ENCODE peak calls at places on chromosomes 3 and 15, in five cellular contexts. Q is H9, G is H1, V is mesenchymal stem cell, E is trophoblast cell. P is an unnamed sample.
A peak's percentile ranks its signal among the peaks of the same experiment; 100 is the strongest.

GRCh38 chr3:170714151-170714550 is 128.3 kb upstream of the SLC7A14 start:
- DNase-seq in G (no peak), Q (no peak), V (peak; percentile 75), E (peak; percentile 60), P (no peak)

GRCh38 chr15:100695048-100695447 is 92.7 kb downstream of the ASB7 start:
- DNase-seq in V (no peak), G (no peak), E (no peak), Q (no peak), P (no peak)

GRCh38 chr3:161104561-161105551 is at the start of gene B3GALNT1:
- DNase-seq in G (peak; percentile 23), Q (peak; percentile 75), V (peak; percentile 76), E (peak; percentile 48), P (peak; percentile 45)

GRCh38 chr15:59918994-59919951 is 84.8 kb upstream of the FOXB1 start:
- DNase-seq in E (peak; percentile 27), Q (no peak), G (no peak), V (no peak), P (no peak)

GRCh38 chr3:12473503-12473902 is 10.8 kb upstream of the TSEN2 start:
- DNase-seq in E (no peak), G (no peak), Q (no peak), V (no peak), P (no peak)

GRCh38 chr3:127286571-127287140 is 1.2 kb downstream of the PRR20G start:
- DNase-seq in Q (no peak), G (no peak), E (no peak), V (no peak), P (no peak)

GRCh38 chr3:174333640-174334039 is 525.5 kb upstream of the NAALADL2 start:
- DNase-seq in E (no peak), Q (no peak), G (no peak), V (no peak), P (no peak)

GRCh38 chr3:153293222-153293621 is 131.2 kb downstream of the RAP2B start:
- DNase-seq in G (no peak), V (peak; percentile 34), E (no peak), Q (no peak), P (no peak)

GRCh38 chr3:186075489-186075888 is 33.4 kb downstream of the ETV5 start:
- DNase-seq in G (no peak), E (no peak), V (no peak), Q (no peak), P (no peak)

GRCh38 chr15:33756950-33757349 is 211.3 kb upstream of the CHRM5 start:
- DNase-seq in V (no peak), Q (no peak), G (no peak), E (no peak), P (no peak)

GRCh38 chr15:92962914-92963313 is 62.8 kb downstream of the CHD2 start:
- DNase-seq in E (no peak), V (no peak), G (no peak), Q (no peak), P (no peak)

GRCh38 chr3:141243295-141243707 is 11.7 kb downstream of the PXYLP1 start:
- DNase-seq in G (no peak), E (peak; percentile 90), V (peak; percentile 37), Q (no peak), P (no peak)

GRCh38 chr3:179533274-179533673 is 29.5 kb upstream of the ACTL6A start:
- DNase-seq in V (no peak), E (no peak), G (no peak), Q (no peak), P (no peak)

GRCh38 chr15:39574416-39574815 is 6.5 kb upstream of the THBS1 start:
- DNase-seq in Q (no peak), G (no peak), V (peak; percentile 60), E (peak; percentile 12), P (no peak)

GRCh38 chr15:37921527-37922385 is 12.7 kb upstream of the TMCO5A start:
- DNase-seq in V (no peak), Q (no peak), G (no peak), E (no peak), P (no peak)

GRCh38 chr3:127012091-127012490 is 29.2 kb downstream of the PLXNA1 start:
- DNase-seq in V (peak; percentile 28), G (no peak), Q (no peak), E (peak; percentile 54), P (no peak)

GRCh38 chr3:13077431-13078157 is 4.4 kb upstream of the IQSEC1 start:
- DNase-seq in Q (no peak), E (no peak), G (no peak), V (peak; percentile 6), P (no peak)

GRCh38 chr15:48717458-48717857 is 71.9 kb upstream of the FBN1 start:
- DNase-seq in E (no peak), Q (no peak), G (no peak), V (peak; percentile 39), P (no peak)

GRCh38 chr3:152298393-152299242 is 29.9 kb downstream of the MBNL1 start:
- DNase-seq in E (peak; percentile 43), G (no peak), Q (no peak), V (peak; percentile 95), P (no peak)

GRCh38 chr3:54888873-54889272 is 39.0 kb downstream of the LRTM1 start:
- DNase-seq in V (no peak), E (no peak), G (no peak), Q (no peak), P (no peak)

GRCh38 chr15:29913528-29914135 is 91.4 kb upstream of the TJP1 start:
- DNase-seq in G (no peak), V (peak; percentile 54), Q (no peak), E (no peak), P (no peak)
- H2BK5ac ChIP-seq in G (no peak overlapping the region), V (no peak overlapping the region), Q (no peak overlapping the region), E (no peak overlapping the region), P (no peak overlapping the region)

GRCh38 chr3:193905541-193905940 is 230.4 kb upstream of the HES1 start:
- DNase-seq in Q (no peak), E (no peak), G (no peak), V (no peak), P (no peak)

GRCh38 chr3:193905993-193906396 is 230.0 kb upstream of the HES1 start:
- DNase-seq in Q (no peak), V (no peak), G (no peak), E (peak; percentile 29), P (no peak)

GRCh38 chr3:193908181-193908744 is 227.7 kb upstream of the HES1 start:
- DNase-seq in V (no peak), E (peak; percentile 62), G (no peak), Q (no peak), P (no peak)

GRCh38 chr3:193909387-193909786 is 226.6 kb upstream of the HES1 start:
- DNase-seq in V (no peak), E (no peak), Q (no peak), G (no peak), P (no peak)

DNA sequence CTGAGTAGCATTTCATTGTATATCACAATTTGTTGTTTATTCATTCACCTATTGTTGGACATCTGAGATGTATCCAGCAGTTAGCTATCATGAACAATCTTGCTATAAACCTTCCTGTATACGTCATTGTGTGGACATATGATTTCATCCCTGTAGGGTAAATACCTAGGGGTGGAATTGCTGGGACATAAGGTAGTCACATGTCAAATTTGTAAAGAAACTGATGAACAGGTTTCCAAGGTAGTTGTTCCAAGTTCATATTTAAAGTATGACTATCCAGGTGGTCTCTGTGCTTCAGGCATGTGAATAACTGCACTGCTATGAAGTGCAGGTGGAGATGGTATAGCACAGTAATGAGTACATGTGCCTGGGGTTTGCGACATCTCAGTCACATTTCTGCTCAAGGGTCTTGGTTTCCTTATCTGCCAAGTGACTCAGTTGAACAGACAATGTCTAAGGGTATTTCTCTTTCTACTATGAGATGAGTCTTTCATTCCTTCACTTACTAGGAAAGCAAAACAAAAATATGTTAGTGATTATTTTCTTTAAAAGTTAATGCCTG is 229.0 kb upstream of the HES1 start:
- DNase-seq in V (no peak), G (no peak), E (peak; percentile 95), Q (no peak), P (no peak)
- H2BK12ac ChIP-seq in V (no peak overlapping the region), G (no peak overlapping the region), E (no peak overlapping the region), Q (no peak overlapping the region), P (no peak overlapping the region)

DNA sequence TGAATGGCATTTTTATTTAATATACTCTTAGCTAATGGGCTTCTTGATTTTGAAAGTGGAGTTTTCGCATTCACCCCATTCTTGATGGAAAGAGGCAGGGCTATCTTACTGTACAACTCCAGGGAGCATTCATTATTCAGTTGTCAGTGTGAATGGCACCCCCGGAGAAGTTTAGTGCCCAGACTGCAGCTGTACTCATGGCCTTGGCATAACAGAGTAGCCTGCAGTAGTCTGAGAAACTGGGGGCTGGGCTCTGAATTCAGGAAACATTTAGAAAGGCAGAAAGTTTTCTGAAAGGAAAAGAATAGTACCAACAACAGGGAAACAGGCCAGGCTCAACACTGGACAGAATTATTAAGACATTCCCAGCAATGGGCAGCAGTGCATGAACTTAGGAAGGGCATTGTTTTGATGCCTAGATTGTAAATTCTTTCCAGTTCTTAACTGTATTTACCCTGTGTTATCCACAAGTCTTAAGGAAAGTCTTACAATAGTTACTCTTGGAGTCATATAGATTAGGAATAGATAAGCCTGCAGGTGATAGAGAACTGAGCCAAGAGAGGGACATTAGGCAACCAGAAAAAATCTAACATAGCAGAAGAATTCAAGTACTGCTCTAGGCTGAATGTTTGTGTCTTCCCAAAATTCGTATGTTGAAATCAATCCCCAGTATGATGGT is 44.4 kb downstream of the TIPARP start:
- DNase-seq in V (no peak), G (no peak), Q (no peak), E (peak; percentile 79), P (no peak)
- H2BK5ac ChIP-seq in V (no peak overlapping the region), G (no peak overlapping the region), Q (no peak overlapping the region), E (peak overlapping the region; percentile 47), P (no peak overlapping the region)

GRCh38 chr15:20355256-20355868 is 186.2 kb downstream of the GOLGA6L6 start:
- DNase-seq in Q (peak; percentile 28), E (no peak), V (no peak), G (no peak), P (no peak)
- H2BK12ac ChIP-seq in Q (no peak overlapping the region), E (no peak overlapping the region), V (no peak overlapping the region), G (no peak overlapping the region), P (no peak overlapping the region)

GRCh38 chr15:83207622-83208356 is at the start of gene HDGFL3:
- DNase-seq in G (no peak), V (peak; percentile 66), Q (peak; percentile 77), E (no peak), P (peak; percentile 67)
- H2BK5ac ChIP-seq in G (peak within 1 kb of the TSS; percentile 76), V (peak within 1 kb of the TSS; percentile 58), Q (no peak within 1 kb of the TSS), E (peak within 1 kb of the TSS; percentile 42), P (peak within 1 kb of the TSS; percentile 82)

GRCh38 chr15:68809517-68809916 is 11.2 kb downstream of the ANP32A start:
- DNase-seq in V (no peak), Q (no peak), G (no peak), E (no peak), P (no peak)
- H2BK12ac ChIP-seq in V (no peak overlapping the region), Q (no peak overlapping the region), G (no peak overlapping the region), E (no peak overlapping the region), P (no peak overlapping the region)